ENCODE peak calls at places on chromosomes 7 and 10, in nine cellular contexts. One of them, this sample, is unnamed.

GRCh38 chr10:96820730-96821129 is 11.4 kb upstream of the LCOR start:
- DNase-seq in stimulated activated CD8-positive, alpha-beta memory T cell treated with anti-CD3 and anti-CD28 coated beads, Interleukin-7, amount 100 ng/mL, for 4 hours: no peak
- DNase-seq in NCI-H1105: no peak
- DNase-seq in DMS153: no peak
- DNase-seq in ELF-1: no peak
- DNase-seq in LoVo: no peak
- DNase-seq in activated T-cell treated with anti-CD3 and anti-CD28 coated beads, Interleukin-2, amount 50 U/mL, for 48 hours: no peak
- DNase-seq in RCC 7860: no peak
- DNase-seq in CD8-positive, alpha-beta memory T cell: no peak
- DNase-seq in this sample: no peak

GRCh38 chr10:64379898-64380297 is 858.7 kb downstream of the REEP3 start:
- DNase-seq in stimulated activated CD8-positive, alpha-beta memory T cell treated with anti-CD3 and anti-CD28 coated beads, Interleukin-7, amount 100 ng/mL, for 4 hours: no peak
- DNase-seq in activated T-cell treated with anti-CD3 and anti-CD28 coated beads, Interleukin-2, amount 50 U/mL, for 48 hours: no peak
- DNase-seq in CD8-positive, alpha-beta memory T cell: no peak
- DNase-seq in DMS153: no peak
- DNase-seq in ELF-1: peak
- DNase-seq in RCC 7860: no peak
- DNase-seq in NCI-H1105: no peak
- DNase-seq in LoVo: no peak
- DNase-seq in this sample: no peak

GRCh38 chr10:89553064-89553734 is 17.8 kb upstream of the SLC16A12 start:
- DNase-seq in LoVo: peak
- DNase-seq in DMS153: no peak
- DNase-seq in stimulated activated CD8-positive, alpha-beta memory T cell treated with anti-CD3 and anti-CD28 coated beads, Interleukin-7, amount 100 ng/mL, for 4 hours: no peak
- DNase-seq in activated T-cell treated with anti-CD3 and anti-CD28 coated beads, Interleukin-2, amount 50 U/mL, for 48 hours: no peak
- DNase-seq in ELF-1: no peak
- DNase-seq in CD8-positive, alpha-beta memory T cell: no peak
- DNase-seq in RCC 7860: peak
- DNase-seq in NCI-H1105: no peak
- DNase-seq in this sample: no peak

GRCh38 chr10:5293691-5294550 is 70.8 kb upstream of the UCN3 start:
- DNase-seq in CD8-positive, alpha-beta memory T cell: peak
- DNase-seq in LoVo: no peak
- DNase-seq in NCI-H1105: no peak
- DNase-seq in stimulated activated CD8-positive, alpha-beta memory T cell treated with anti-CD3 and anti-CD28 coated beads, Interleukin-7, amount 100 ng/mL, for 4 hours: no peak
- DNase-seq in ELF-1: peak
- DNase-seq in DMS153: peak
- DNase-seq in activated T-cell treated with anti-CD3 and anti-CD28 coated beads, Interleukin-2, amount 50 U/mL, for 48 hours: peak
- DNase-seq in RCC 7860: no peak
- DNase-seq in this sample: peak

GRCh38 chr7:76211216-76211615 is 9.5 kb downstream of the SRRM3 start:
- DNase-seq in CD8-positive, alpha-beta memory T cell: no peak
- DNase-seq in activated T-cell treated with anti-CD3 and anti-CD28 coated beads, Interleukin-2, amount 50 U/mL, for 48 hours: no peak
- DNase-seq in stimulated activated CD8-positive, alpha-beta memory T cell treated with anti-CD3 and anti-CD28 coated beads, Interleukin-7, amount 100 ng/mL, for 4 hours: no peak
- DNase-seq in DMS153: no peak
- DNase-seq in RCC 7860: no peak
- DNase-seq in ELF-1: peak
- DNase-seq in NCI-H1105: no peak
- DNase-seq in LoVo: no peak
- DNase-seq in this sample: no peak

GRCh38 chr7:121385056-121385799 is 10.9 kb downstream of the FAM3C start:
- DNase-seq in CD8-positive, alpha-beta memory T cell: no peak
- DNase-seq in RCC 7860: no peak
- DNase-seq in activated T-cell treated with anti-CD3 and anti-CD28 coated beads, Interleukin-2, amount 50 U/mL, for 48 hours: no peak
- DNase-seq in stimulated activated CD8-positive, alpha-beta memory T cell treated with anti-CD3 and anti-CD28 coated beads, Interleukin-7, amount 100 ng/mL, for 4 hours: no peak
- DNase-seq in DMS153: no peak
- DNase-seq in LoVo: no peak
- DNase-seq in NCI-H1105: no peak
- DNase-seq in ELF-1: no peak
- DNase-seq in this sample: no peak

GRCh38 chr10:122413325-122413724 is 38.8 kb downstream of the PLEKHA1 start:
- DNase-seq in ELF-1: no peak
- DNase-seq in LoVo: no peak
- DNase-seq in activated T-cell treated with anti-CD3 and anti-CD28 coated beads, Interleukin-2, amount 50 U/mL, for 48 hours: no peak
- DNase-seq in RCC 7860: no peak
- DNase-seq in stimulated activated CD8-positive, alpha-beta memory T cell treated with anti-CD3 and anti-CD28 coated beads, Interleukin-7, amount 100 ng/mL, for 4 hours: no peak
- DNase-seq in DMS153: no peak
- DNase-seq in NCI-H1105: no peak
- DNase-seq in CD8-positive, alpha-beta memory T cell: no peak
- DNase-seq in this sample: no peak

GRCh38 chr7:46908770-46909169 is 673.1 kb downstream of the TNS3 start:
- DNase-seq in NCI-H1105: no peak
- DNase-seq in LoVo: peak
- DNase-seq in ELF-1: no peak
- DNase-seq in DMS153: no peak
- DNase-seq in stimulated activated CD8-positive, alpha-beta memory T cell treated with anti-CD3 and anti-CD28 coated beads, Interleukin-7, amount 100 ng/mL, for 4 hours: no peak
- DNase-seq in activated T-cell treated with anti-CD3 and anti-CD28 coated beads, Interleukin-2, amount 50 U/mL, for 48 hours: no peak
- DNase-seq in RCC 7860: peak
- DNase-seq in CD8-positive, alpha-beta memory T cell: no peak
- DNase-seq in this sample: no peak

GRCh38 chr10:58963101-58963534 is 213.3 kb upstream of the PHYHIPL start:
- DNase-seq in ELF-1: no peak
- DNase-seq in RCC 7860: no peak
- DNase-seq in DMS153: no peak
- DNase-seq in NCI-H1105: no peak
- DNase-seq in CD8-positive, alpha-beta memory T cell: no peak
- DNase-seq in stimulated activated CD8-positive, alpha-beta memory T cell treated with anti-CD3 and anti-CD28 coated beads, Interleukin-7, amount 100 ng/mL, for 4 hours: no peak
- DNase-seq in LoVo: no peak
- DNase-seq in activated T-cell treated with anti-CD3 and anti-CD28 coated beads, Interleukin-2, amount 50 U/mL, for 48 hours: no peak
- DNase-seq in this sample: peak

GRCh38 chr10:102497545-102497944 is 5.0 kb downstream of the ACTR1A start:
- DNase-seq in activated T-cell treated with anti-CD3 and anti-CD28 coated beads, Interleukin-2, amount 50 U/mL, for 48 hours: no peak
- DNase-seq in stimulated activated CD8-positive, alpha-beta memory T cell treated with anti-CD3 and anti-CD28 coated beads, Interleukin-7, amount 100 ng/mL, for 4 hours: no peak
- DNase-seq in CD8-positive, alpha-beta memory T cell: no peak
- DNase-seq in RCC 7860: no peak
- DNase-seq in NCI-H1105: no peak
- DNase-seq in DMS153: no peak
- DNase-seq in ELF-1: no peak
- DNase-seq in LoVo: no peak
- DNase-seq in this sample: no peak

GRCh38 chr10:4013651-4014085 is 228.7 kb upstream of the KLF6 start:
- DNase-seq in DMS153: peak
- DNase-seq in RCC 7860: no peak
- DNase-seq in CD8-positive, alpha-beta memory T cell: no peak
- DNase-seq in LoVo: no peak
- DNase-seq in stimulated activated CD8-positive, alpha-beta memory T cell treated with anti-CD3 and anti-CD28 coated beads, Interleukin-7, amount 100 ng/mL, for 4 hours: no peak
- DNase-seq in activated T-cell treated with anti-CD3 and anti-CD28 coated beads, Interleukin-2, amount 50 U/mL, for 48 hours: peak
- DNase-seq in NCI-H1105: no peak
- DNase-seq in ELF-1: no peak
- DNase-seq in this sample: no peak

GRCh38 chr10:111990734-111991133 is 192.8 kb downstream of the GPAM start:
- DNase-seq in stimulated activated CD8-positive, alpha-beta memory T cell treated with anti-CD3 and anti-CD28 coated beads, Interleukin-7, amount 100 ng/mL, for 4 hours: no peak
- DNase-seq in RCC 7860: no peak
- DNase-seq in DMS153: no peak
- DNase-seq in ELF-1: no peak
- DNase-seq in CD8-positive, alpha-beta memory T cell: no peak
- DNase-seq in NCI-H1105: no peak
- DNase-seq in activated T-cell treated with anti-CD3 and anti-CD28 coated beads, Interleukin-2, amount 50 U/mL, for 48 hours: no peak
- DNase-seq in LoVo: no peak
- DNase-seq in this sample: no peak

GRCh38 chr7:2445898-2446555 is 30.2 kb downstream of the GRIFIN start:
- DNase-seq in ELF-1: no peak
- DNase-seq in RCC 7860: no peak
- DNase-seq in LoVo: no peak
- DNase-seq in NCI-H1105: no peak
- DNase-seq in CD8-positive, alpha-beta memory T cell: no peak
- DNase-seq in DMS153: no peak
- DNase-seq in activated T-cell treated with anti-CD3 and anti-CD28 coated beads, Interleukin-2, amount 50 U/mL, for 48 hours: no peak
- DNase-seq in stimulated activated CD8-positive, alpha-beta memory T cell treated with anti-CD3 and anti-CD28 coated beads, Interleukin-7, amount 100 ng/mL, for 4 hours: no peak
- DNase-seq in this sample: no peak

GRCh38 chr7:33870120-33870519 is 35.2 kb upstream of the BMPER start:
- DNase-seq in RCC 7860: peak
- DNase-seq in DMS153: no peak
- DNase-seq in activated T-cell treated with anti-CD3 and anti-CD28 coated beads, Interleukin-2, amount 50 U/mL, for 48 hours: no peak
- DNase-seq in LoVo: no peak
- DNase-seq in NCI-H1105: no peak
- DNase-seq in stimulated activated CD8-positive, alpha-beta memory T cell treated with anti-CD3 and anti-CD28 coated beads, Interleukin-7, amount 100 ng/mL, for 4 hours: no peak
- DNase-seq in ELF-1: no peak
- DNase-seq in CD8-positive, alpha-beta memory T cell: no peak
- DNase-seq in this sample: no peak

GRCh38 chr10:102835007-102835482 is 2.2 kb downstream of the CYP17A1 start:
- DNase-seq in activated T-cell treated with anti-CD3 and anti-CD28 coated beads, Interleukin-2, amount 50 U/mL, for 48 hours: peak
- DNase-seq in DMS153: peak
- DNase-seq in stimulated activated CD8-positive, alpha-beta memory T cell treated with anti-CD3 and anti-CD28 coated beads, Interleukin-7, amount 100 ng/mL, for 4 hours: peak
- DNase-seq in LoVo: peak
- DNase-seq in ELF-1: peak
- DNase-seq in RCC 7860: peak
- DNase-seq in NCI-H1105: peak
- DNase-seq in CD8-positive, alpha-beta memory T cell: peak
- DNase-seq in this sample: peak

GRCh38 chr10:127881262-127881661 is 11.5 kb downstream of the CLRN3 start:
- DNase-seq in RCC 7860: no peak
- DNase-seq in DMS153: no peak
- DNase-seq in CD8-positive, alpha-beta memory T cell: no peak
- DNase-seq in ELF-1: no peak
- DNase-seq in stimulated activated CD8-positive, alpha-beta memory T cell treated with anti-CD3 and anti-CD28 coated beads, Interleukin-7, amount 100 ng/mL, for 4 hours: no peak
- DNase-seq in activated T-cell treated with anti-CD3 and anti-CD28 coated beads, Interleukin-2, amount 50 U/mL, for 48 hours: no peak
- DNase-seq in LoVo: peak
- DNase-seq in NCI-H1105: no peak
- DNase-seq in this sample: no peak

This sample was measured in H1.